ENCODE peak calls at places on chromosomes 11 and 22, in eight cellular contexts. I is CD8-positive, alpha-beta T cell; P is brain microvascular endothelial cell; R is epithelial cell of esophagus; T is tibial artery; H is WTC11; Q is AG09319; L is CD4-positive, alpha-beta T cell. K is an unnamed sample.
A peak's percentile ranks its signal among the peaks of the same experiment; 100 is the strongest.

GRCh38 chr11:126210871-126211235 is 597 bp downstream of the RPUSD4 start:
- DNase-seq in I (no peak), P (no peak), R (no peak), T (no peak), H (no peak), Q (no peak), L (no peak), K (no peak)

GRCh38 chr11:87300640-87301381 is 263.1 kb downstream of the TMEM135 start:
- DNase-seq in I (no peak), P (no peak), R (peak; percentile 1), T (no peak), H (no peak), Q (no peak), L (no peak), K (no peak)

GRCh38 chr11:123083623-123084029 is 21.7 kb upstream of the HSPA8 start:
- DNase-seq in I (no peak), P (peak; percentile 99), R (peak; percentile 95), T (peak; percentile 80), H (no peak), Q (peak; percentile 83), L (peak; percentile 68), K (peak; percentile 82)

GRCh38 chr22:16932577-16932976 is 75.4 kb downstream of the GAB4 start:
- DNase-seq in I (no peak), P (no peak), R (no peak), T (no peak), H (no peak), Q (no peak), L (no peak), K (no peak)

GRCh38 chr11:11416502-11416901 is 63.5 kb upstream of the CSNK2A3 start:
- DNase-seq in I (no peak), P (peak; percentile 51), R (no peak), T (peak; percentile 54), H (no peak), Q (no peak), L (no peak), K (no peak)

GRCh38 chr22:46262449-46263207 is 515 bp downstream of the PKDREJ start:
- DNase-seq in I (no peak), P (peak; percentile 30), R (peak; percentile 58), T (peak; percentile 64), H (peak; percentile 80), Q (no peak), L (no peak), K (no peak)

GRCh38 chr11:1300569-1301187 is 8.8 kb downstream of the TOLLIP start:
- DNase-seq in I (no peak), P (no peak), R (no peak), T (no peak), H (no peak), Q (no peak), L (no peak), K (no peak)

GRCh38 chr11:84089072-84090057 is 803.2 kb upstream of the CCDC90B start:
- DNase-seq in I (no peak), P (no peak), R (peak; percentile 1), T (no peak), H (no peak), Q (no peak), L (no peak), K (no peak)

GRCh38 chr11:94067010-94067409 is 45.9 kb downstream of the HEPHL1 start:
- DNase-seq in I (no peak), P (peak; percentile 11), R (no peak), T (no peak), H (no peak), Q (no peak), L (no peak), K (no peak)

GRCh38 chr11:74185695-74186094 is 14.6 kb downstream of the PPME1 start:
- DNase-seq in I (no peak), P (peak; percentile 33), R (peak; percentile 4), T (no peak), H (no peak), Q (no peak), L (no peak), K (no peak)

GRCh38 chr22:36052505-36052941 is 23.9 kb upstream of the RBFOX2 start:
- DNase-seq in I (no peak), P (peak; percentile 65), R (peak; percentile 97), T (no peak), H (no peak), Q (no peak), L (no peak), K (no peak)

GRCh38 chr11:23226331-23226909 is 366.1 kb upstream of the CCDC179 start:
- DNase-seq in I (no peak), P (peak; percentile 19), R (no peak), T (no peak), H (no peak), Q (no peak), L (no peak), K (peak; percentile 55)

GRCh38 chr11:35275808-35276170 is 136.8 kb downstream of the CD44 start:
- DNase-seq in I (no peak), P (no peak), R (peak; percentile 11), T (no peak), H (no peak), Q (no peak), L (no peak), K (no peak)

DNA sequence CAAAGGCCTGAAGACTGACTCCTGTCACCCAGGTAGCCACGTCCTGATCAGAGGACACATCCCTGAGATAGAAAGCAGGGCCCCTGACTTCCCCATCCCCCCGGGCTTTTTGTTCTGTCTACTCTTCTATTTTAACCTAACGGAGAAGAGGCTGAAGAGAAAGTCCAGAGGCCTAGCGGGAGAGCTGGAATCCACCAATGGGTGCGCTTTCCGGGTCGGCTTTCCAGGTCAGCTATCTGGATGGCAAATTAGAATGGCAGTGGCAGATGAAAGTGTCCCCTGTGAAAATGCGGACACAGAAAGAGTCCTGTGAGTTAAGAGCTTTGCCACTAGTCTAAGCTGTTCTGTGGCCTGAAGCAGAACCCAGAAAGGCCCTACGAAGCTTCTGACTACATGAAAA is 13.1 kb upstream of the SERPING1 start:
- DNase-seq in I (no peak), P (no peak), R (no peak), T (no peak), H (no peak), Q (no peak), L (no peak), K (no peak)
- TF ChIP-seq CTCF in I (no peak), P (no peak), R (no peak), T (no peak), H (no peak), Q (no peak), L (no peak), K (no peak)

GRCh38 chr11:102683277-102683676 is 22.3 kb downstream of the MMP27 start:
- DNase-seq in I (no peak), P (no peak), R (peak; percentile 29), T (no peak), H (no peak), Q (no peak), L (no peak), K (no peak)
- TF ChIP-seq CTCF in I (no peak), P (peak; percentile 20), R (peak; percentile 17), T (no peak), H (no peak), Q (no peak), L (no peak), K (no peak)

GRCh38 chr22:37176464-37177061 is 11.5 kb downstream of the C1QTNF6 start:
- DNase-seq in I (no peak), P (peak; percentile 47), R (no peak), T (peak; percentile 80), H (no peak), Q (no peak), L (no peak), K (no peak)
- TF ChIP-seq CTCF in I (no peak), P (peak; percentile 4), R (no peak), T (no peak), H (no peak), Q (no peak), L (no peak), K (peak; percentile 14)

GRCh38 chr11:80317612-80318011 is 876.8 kb upstream of the TENM4 start:
- DNase-seq in I (no peak), P (no peak), R (no peak), T (no peak), H (no peak), Q (no peak), L (no peak), K (no peak)

GRCh38 chr11:80320226-80320625 is 879.4 kb upstream of the TENM4 start:
- DNase-seq in I (no peak), P (no peak), R (no peak), T (no peak), H (no peak), Q (no peak), L (no peak), K (no peak)

GRCh38 chr11:80315263-80315662 is 874.4 kb upstream of the TENM4 start:
- DNase-seq in I (no peak), P (no peak), R (peak; percentile 91), T (no peak), H (no peak), Q (no peak), L (no peak), K (no peak)

GRCh38 chr11:80320765-80321164 is 879.9 kb upstream of the TENM4 start:
- DNase-seq in I (no peak), P (no peak), R (peak; percentile 13), T (no peak), H (peak; percentile 33), Q (no peak), L (no peak), K (no peak)
- TF ChIP-seq CTCF in I (no peak), P (peak; percentile 60), R (peak; percentile 38), T (no peak), H (peak; percentile 42), Q (no peak), L (no peak), K (no peak)